ENCODE peak calls at places on chromosomes 13 and 19, in five cellular contexts. One of them, this sample, is unnamed.

GRCh38 chr19:47391510-47392223 is 27.7 kb downstream of the MEIS3 start:
- DNase-seq in activated CD8-positive, alpha-beta memory T cell treated with anti-CD3 and anti-CD28 coated beads for 4 hours: peak; percentile 61
- DNase-seq in GM12892: peak; percentile 64
- DNase-seq in NAMALWA: no peak
- DNase-seq in HL-60: peak; percentile 59
- DNase-seq in this sample: peak; percentile 66

GRCh38 chr19:17098326-17098725 is 22.7 kb downstream of the MYO9B start:
- DNase-seq in activated CD8-positive, alpha-beta memory T cell treated with anti-CD3 and anti-CD28 coated beads for 4 hours: no peak
- DNase-seq in GM12892: no peak
- DNase-seq in NAMALWA: no peak
- DNase-seq in HL-60: no peak
- DNase-seq in this sample: peak; percentile 34

GRCh38 chr13:22698477-22698876 is 482.3 kb upstream of the SGCG start:
- DNase-seq in activated CD8-positive, alpha-beta memory T cell treated with anti-CD3 and anti-CD28 coated beads for 4 hours: no peak
- DNase-seq in GM12892: no peak
- DNase-seq in NAMALWA: no peak
- DNase-seq in HL-60: no peak
- DNase-seq in this sample: no peak

GRCh38 chr13:67278230-67278629 is 48.1 kb upstream of the PCDH9 start:
- DNase-seq in activated CD8-positive, alpha-beta memory T cell treated with anti-CD3 and anti-CD28 coated beads for 4 hours: no peak
- DNase-seq in GM12892: no peak
- DNase-seq in NAMALWA: no peak
- DNase-seq in HL-60: no peak
- DNase-seq in this sample: peak; percentile 85

GRCh38 chr13:112106467-112107141 is 39.7 kb downstream of the SOX1 start:
- DNase-seq in activated CD8-positive, alpha-beta memory T cell treated with anti-CD3 and anti-CD28 coated beads for 4 hours: no peak
- DNase-seq in GM12892: no peak
- DNase-seq in NAMALWA: no peak
- DNase-seq in HL-60: no peak
- DNase-seq in this sample: no peak

GRCh38 chr13:87661471-87661870 is 9.7 kb upstream of the SLITRK5 start:
- DNase-seq in activated CD8-positive, alpha-beta memory T cell treated with anti-CD3 and anti-CD28 coated beads for 4 hours: no peak
- DNase-seq in GM12892: no peak
- DNase-seq in NAMALWA: no peak
- DNase-seq in HL-60: no peak
- DNase-seq in this sample: peak; percentile 4

GRCh38 chr13:74040200-74040599 is 94.0 kb downstream of the KLF12 start:
- DNase-seq in activated CD8-positive, alpha-beta memory T cell treated with anti-CD3 and anti-CD28 coated beads for 4 hours: no peak
- DNase-seq in GM12892: peak; percentile 25
- DNase-seq in NAMALWA: peak; percentile 66
- DNase-seq in HL-60: no peak
- DNase-seq in this sample: peak; percentile 31

GRCh38 chr19:19778666-19779065 is 42.9 kb downstream of the ZNF506 start:
- DNase-seq in activated CD8-positive, alpha-beta memory T cell treated with anti-CD3 and anti-CD28 coated beads for 4 hours: no peak
- DNase-seq in GM12892: no peak
- DNase-seq in NAMALWA: no peak
- DNase-seq in HL-60: no peak
- DNase-seq in this sample: no peak

GRCh38 chr13:106619688-106620555 is 52.0 kb upstream of the ARGLU1 start:
- DNase-seq in activated CD8-positive, alpha-beta memory T cell treated with anti-CD3 and anti-CD28 coated beads for 4 hours: no peak
- DNase-seq in GM12892: peak; percentile 4
- DNase-seq in NAMALWA: peak; percentile 69
- DNase-seq in HL-60: no peak
- DNase-seq in this sample: peak; percentile 69

GRCh38 chr13:98512774-98513327 is 64.1 kb downstream of the STK24 start:
- DNase-seq in activated CD8-positive, alpha-beta memory T cell treated with anti-CD3 and anti-CD28 coated beads for 4 hours: no peak
- DNase-seq in GM12892: no peak
- DNase-seq in NAMALWA: no peak
- DNase-seq in HL-60: no peak
- DNase-seq in this sample: no peak

GRCh38 chr13:48653074-48654054 is at the start of gene CYSLTR2:
- DNase-seq in activated CD8-positive, alpha-beta memory T cell treated with anti-CD3 and anti-CD28 coated beads for 4 hours: no peak
- DNase-seq in GM12892: no peak
- DNase-seq in NAMALWA: peak; percentile 9
- DNase-seq in HL-60: no peak
- DNase-seq in this sample: peak; percentile 13

GRCh38 chr13:54241719-54242118 is 1213.1 kb downstream of the OLFM4 start:
- DNase-seq in activated CD8-positive, alpha-beta memory T cell treated with anti-CD3 and anti-CD28 coated beads for 4 hours: no peak
- DNase-seq in GM12892: no peak
- DNase-seq in NAMALWA: no peak
- DNase-seq in HL-60: no peak
- DNase-seq in this sample: no peak

GRCh38 chr13:113184568-113185440 is 23.7 kb downstream of the PCID2 start:
- DNase-seq in activated CD8-positive, alpha-beta memory T cell treated with anti-CD3 and anti-CD28 coated beads for 4 hours: no peak
- DNase-seq in GM12892: no peak
- DNase-seq in NAMALWA: no peak
- DNase-seq in HL-60: no peak
- DNase-seq in this sample: no peak

GRCh38 chr13:24615114-24615513 is 65.1 kb upstream of the ATP12A start:
- DNase-seq in activated CD8-positive, alpha-beta memory T cell treated with anti-CD3 and anti-CD28 coated beads for 4 hours: no peak
- DNase-seq in GM12892: no peak
- DNase-seq in NAMALWA: no peak
- DNase-seq in HL-60: no peak
- DNase-seq in this sample: no peak

GRCh38 chr19:19627716-19628498 is at the start of gene LPAR2:
- DNase-seq in activated CD8-positive, alpha-beta memory T cell treated with anti-CD3 and anti-CD28 coated beads for 4 hours: peak; percentile 45
- DNase-seq in GM12892: peak; percentile 97
- DNase-seq in NAMALWA: peak; percentile 72
- DNase-seq in HL-60: no peak
- DNase-seq in this sample: no peak

GRCh38 chr13:72180253-72180952 is 313.4 kb upstream of the DACH1 start:
- DNase-seq in activated CD8-positive, alpha-beta memory T cell treated with anti-CD3 and anti-CD28 coated beads for 4 hours: no peak
- DNase-seq in GM12892: no peak
- DNase-seq in NAMALWA: no peak
- DNase-seq in HL-60: no peak
- DNase-seq in this sample: peak; percentile 0

GRCh38 chr19:13846533-13847032 is 30.4 kb upstream of the NANOS3 start:
- DNase-seq in activated CD8-positive, alpha-beta memory T cell treated with anti-CD3 and anti-CD28 coated beads for 4 hours: peak; percentile 91
- DNase-seq in GM12892: peak; percentile 92
- DNase-seq in NAMALWA: peak; percentile 95
- DNase-seq in HL-60: peak; percentile 95
- DNase-seq in this sample: peak; percentile 93

GRCh38 chr19:4744451-4745170 is 21.0 kb upstream of the DPP9 start:
- DNase-seq in activated CD8-positive, alpha-beta memory T cell treated with anti-CD3 and anti-CD28 coated beads for 4 hours: no peak
- DNase-seq in GM12892: no peak
- DNase-seq in NAMALWA: no peak
- DNase-seq in HL-60: no peak
- DNase-seq in this sample: peak; percentile 95

GRCh38 chr19:7356899-7357627 is 8.3 kb downstream of the ARHGEF18 start:
- DNase-seq in activated CD8-positive, alpha-beta memory T cell treated with anti-CD3 and anti-CD28 coated beads for 4 hours: no peak
- DNase-seq in GM12892: no peak
- DNase-seq in NAMALWA: no peak
- DNase-seq in HL-60: no peak
- DNase-seq in this sample: no peak

GRCh38 chr19:6038634-6039405 is 60.9 kb upstream of the RANBP3 start:
- DNase-seq in activated CD8-positive, alpha-beta memory T cell treated with anti-CD3 and anti-CD28 coated beads for 4 hours: no peak
- DNase-seq in GM12892: peak; percentile 56
- DNase-seq in NAMALWA: no peak
- DNase-seq in HL-60: no peak
- DNase-seq in this sample: peak; percentile 66

GRCh38 chr19:21463449-21464105 is 41.8 kb upstream of the ZNF429 start:
- DNase-seq in activated CD8-positive, alpha-beta memory T cell treated with anti-CD3 and anti-CD28 coated beads for 4 hours: no peak
- DNase-seq in GM12892: no peak
- DNase-seq in NAMALWA: peak; percentile 90
- DNase-seq in HL-60: no peak
- DNase-seq in this sample: no peak

GRCh38 chr13:108895220-108895704 is 265.9 kb downstream of the MYO16 start:
- DNase-seq in activated CD8-positive, alpha-beta memory T cell treated with anti-CD3 and anti-CD28 coated beads for 4 hours: no peak
- DNase-seq in GM12892: no peak
- DNase-seq in NAMALWA: peak; percentile 69
- DNase-seq in HL-60: no peak
- DNase-seq in this sample: peak; percentile 69

GRCh38 chr13:20436505-20436904 is 89.2 kb downstream of the CRYL1 start:
- DNase-seq in activated CD8-positive, alpha-beta memory T cell treated with anti-CD3 and anti-CD28 coated beads for 4 hours: no peak
- DNase-seq in GM12892: no peak
- DNase-seq in NAMALWA: no peak
- DNase-seq in HL-60: no peak
- DNase-seq in this sample: no peak

GRCh38 chr13:84137292-84137691 is 255.0 kb upstream of the SLITRK1 start:
- DNase-seq in activated CD8-positive, alpha-beta memory T cell treated with anti-CD3 and anti-CD28 coated beads for 4 hours: peak; percentile 39
- DNase-seq in GM12892: no peak
- DNase-seq in NAMALWA: peak; percentile 46
- DNase-seq in HL-60: no peak
- DNase-seq in this sample: no peak

GRCh38 chr13:106530907-106531520 is 4.4 kb downstream of the EFNB2 start:
- DNase-seq in activated CD8-positive, alpha-beta memory T cell treated with anti-CD3 and anti-CD28 coated beads for 4 hours: no peak
- DNase-seq in GM12892: no peak
- DNase-seq in NAMALWA: no peak
- DNase-seq in HL-60: no peak
- DNase-seq in this sample: no peak

GRCh38 chr19:18349524-18350128 is 9.2 kb downstream of the PGPEP1 start:
- DNase-seq in activated CD8-positive, alpha-beta memory T cell treated with anti-CD3 and anti-CD28 coated beads for 4 hours: no peak
- DNase-seq in GM12892: no peak
- DNase-seq in NAMALWA: no peak
- DNase-seq in HL-60: no peak
- DNase-seq in this sample: peak; percentile 65

GRCh38 chr19:5292843-5293606 is 47.6 kb downstream of the PTPRS start:
- DNase-seq in activated CD8-positive, alpha-beta memory T cell treated with anti-CD3 and anti-CD28 coated beads for 4 hours: no peak
- DNase-seq in GM12892: peak; percentile 85
- DNase-seq in NAMALWA: no peak
- DNase-seq in HL-60: no peak
- DNase-seq in this sample: peak; percentile 65

GRCh38 chr13:106533101-106533939 is 2.1 kb downstream of the EFNB2 start:
- DNase-seq in activated CD8-positive, alpha-beta memory T cell treated with anti-CD3 and anti-CD28 coated beads for 4 hours: no peak
- DNase-seq in GM12892: peak; percentile 25
- DNase-seq in NAMALWA: no peak
- DNase-seq in HL-60: no peak
- DNase-seq in this sample: peak; percentile 78

GRCh38 chr19:33392341-33393285 is 19.1 kb downstream of the CEBPG start:
- DNase-seq in activated CD8-positive, alpha-beta memory T cell treated with anti-CD3 and anti-CD28 coated beads for 4 hours: no peak
- DNase-seq in GM12892: peak; percentile 19
- DNase-seq in NAMALWA: no peak
- DNase-seq in HL-60: no peak
- DNase-seq in this sample: no peak

GRCh38 chr13:89923731-89924130 is 1423.8 kb upstream of the MIR17HG start:
- DNase-seq in activated CD8-positive, alpha-beta memory T cell treated with anti-CD3 and anti-CD28 coated beads for 4 hours: no peak
- DNase-seq in GM12892: no peak
- DNase-seq in NAMALWA: no peak
- DNase-seq in HL-60: no peak
- DNase-seq in this sample: peak; percentile 0

GRCh38 chr13:95204231-95204765 is 97.0 kb downstream of the ABCC4 start:
- DNase-seq in activated CD8-positive, alpha-beta memory T cell treated with anti-CD3 and anti-CD28 coated beads for 4 hours: no peak
- DNase-seq in GM12892: no peak
- DNase-seq in NAMALWA: no peak
- DNase-seq in HL-60: no peak
- DNase-seq in this sample: no peak

GRCh38 chr19:5225486-5226345 is 114.9 kb downstream of the PTPRS start:
- DNase-seq in activated CD8-positive, alpha-beta memory T cell treated with anti-CD3 and anti-CD28 coated beads for 4 hours: no peak
- DNase-seq in GM12892: no peak
- DNase-seq in NAMALWA: peak; percentile 38
- DNase-seq in HL-60: no peak
- DNase-seq in this sample: no peak

GRCh38 chr19:52742516-52742915 is 7.7 kb upstream of the ZNF611 start:
- DNase-seq in activated CD8-positive, alpha-beta memory T cell treated with anti-CD3 and anti-CD28 coated beads for 4 hours: no peak
- DNase-seq in GM12892: no peak
- DNase-seq in NAMALWA: no peak
- DNase-seq in HL-60: no peak
- DNase-seq in this sample: no peak

GRCh38 chr13:33794576-33794975 is 23.4 kb upstream of the RFC3 start:
- DNase-seq in activated CD8-positive, alpha-beta memory T cell treated with anti-CD3 and anti-CD28 coated beads for 4 hours: no peak
- DNase-seq in GM12892: no peak
- DNase-seq in NAMALWA: no peak
- DNase-seq in HL-60: no peak
- DNase-seq in this sample: no peak

GRCh38 chr19:30062331-30063183 is 120.5 kb downstream of the URI1 start:
- DNase-seq in activated CD8-positive, alpha-beta memory T cell treated with anti-CD3 and anti-CD28 coated beads for 4 hours: no peak
- DNase-seq in GM12892: no peak
- DNase-seq in NAMALWA: no peak
- DNase-seq in HL-60: no peak
- DNase-seq in this sample: no peak

GRCh38 chr19:4534836-4535658 is at the start of gene PLIN5:
- DNase-seq in activated CD8-positive, alpha-beta memory T cell treated with anti-CD3 and anti-CD28 coated beads for 4 hours: peak; percentile 15
- DNase-seq in GM12892: peak; percentile 77
- DNase-seq in NAMALWA: no peak
- DNase-seq in HL-60: no peak
- DNase-seq in this sample: peak; percentile 26

GRCh38 chr13:107642841-107643240 is 572.5 kb downstream of the LIG4 start:
- DNase-seq in activated CD8-positive, alpha-beta memory T cell treated with anti-CD3 and anti-CD28 coated beads for 4 hours: no peak
- DNase-seq in GM12892: no peak
- DNase-seq in NAMALWA: no peak
- DNase-seq in HL-60: no peak
- DNase-seq in this sample: peak; percentile 55